ENCODE peak calls at places on chromosomes 6 and 20, in five cellular contexts. K, T, H, B and I are unnamed samples.

GRCh38 chr6:141488466-141488865 is 644.3 kb upstream of the GJE1 start:
- DNase-seq in K (no peak), T (no peak), H (no peak), B (no peak), I (no peak)

GRCh38 chr20:49446808-49447207 is 35.7 kb downstream of the KCNB1 start:
- DNase-seq in B (no peak), K (peak), T (peak), H (peak), I (no peak)

GRCh38 chr6:124119591-124119990 is 315.9 kb downstream of the NKAIN2 start:
- DNase-seq in B (no peak), K (no peak), H (peak), T (no peak), I (no peak)

GRCh38 chr6:139979021-139979721 is 604.7 kb upstream of the CITED2 start:
- DNase-seq in B (no peak), T (no peak), H (peak), K (peak), I (no peak)

GRCh38 chr6:122996797-122997520 is 924 bp downstream of the CLVS2 start:
- DNase-seq in H (peak), B (no peak), K (no peak), T (peak), I (no peak)

GRCh38 chr6:32127409-32127716 is 683 bp downstream of the ATF6B start:
- DNase-seq in B (no peak), H (no peak), K (no peak), T (no peak), I (no peak)

GRCh38 chr20:10557685-10558084 is 116.1 kb downstream of the JAG1 start:
- DNase-seq in H (no peak), B (no peak), T (no peak), K (no peak), I (no peak)

GRCh38 chr6:66948106-66948505 is 1241.1 kb upstream of the EYS start:
- DNase-seq in H (no peak), B (no peak), K (no peak), T (no peak), I (no peak)

GRCh38 chr6:100296810-100297544 is 167.7 kb downstream of the SIM1 start:
- DNase-seq in H (no peak), K (no peak), B (no peak), T (no peak), I (no peak)

GRCh38 chr20:63070301-63070625 is 63.5 kb upstream of the BHLHE23 start:
- DNase-seq in B (no peak), T (no peak), K (no peak), H (no peak), I (no peak)